ENCODE peak calls at places on chromosomes 13 and 19, in ten cellular contexts. One of them, this sample, is unnamed.
A peak's percentile ranks its signal among the peaks of the same experiment; 100 is the strongest.

GRCh38 chr19:19531951-19532805 is 3.5 kb downstream of the YJEFN3 start:
- DNase-seq in tibial artery: peak; percentile 88
- DNase-seq in A549: peak; percentile 41
- DNase-seq in fibroblast of lung: peak; percentile 51
- DNase-seq in AG04450: no peak
- DNase-seq in tibial nerve: peak; percentile 75
- DNase-seq in heart left ventricle: peak; percentile 72
- DNase-seq in colonic mucosa: peak; percentile 85
- DNase-seq in NB4: peak; percentile 76
- DNase-seq in bronchial epithelial cell: no peak
- DNase-seq in this sample: peak; percentile 85

GRCh38 chr13:41700790-41701310 is 243.5 kb downstream of the RGCC start:
- DNase-seq in tibial artery: no peak
- DNase-seq in A549: no peak
- DNase-seq in fibroblast of lung: peak; percentile 74
- DNase-seq in AG04450: peak; percentile 18
- DNase-seq in tibial nerve: no peak
- DNase-seq in heart left ventricle: peak; percentile 26
- DNase-seq in colonic mucosa: no peak
- DNase-seq in NB4: peak; percentile 45
- DNase-seq in bronchial epithelial cell: peak; percentile 35
- DNase-seq in this sample: no peak

GRCh38 chr19:31880283-31880682 is 465.1 kb upstream of the ZNF507 start:
- DNase-seq in tibial artery: no peak
- DNase-seq in A549: no peak
- DNase-seq in fibroblast of lung: no peak
- DNase-seq in AG04450: no peak
- DNase-seq in tibial nerve: no peak
- DNase-seq in heart left ventricle: peak; percentile 28
- DNase-seq in colonic mucosa: no peak
- DNase-seq in NB4: no peak
- DNase-seq in bronchial epithelial cell: no peak
- DNase-seq in this sample: peak; percentile 19

GRCh38 chr13:113862191-113862765 is 1.6 kb downstream of the GAS6 start:
- DNase-seq in tibial artery: peak; percentile 65
- DNase-seq in A549: no peak
- DNase-seq in fibroblast of lung: peak; percentile 28
- DNase-seq in AG04450: no peak
- DNase-seq in tibial nerve: no peak
- DNase-seq in heart left ventricle: no peak
- DNase-seq in colonic mucosa: peak; percentile 43
- DNase-seq in NB4: no peak
- DNase-seq in bronchial epithelial cell: no peak
- DNase-seq in this sample: no peak

GRCh38 chr19:2246801-2247361 is 2.2 kb upstream of the AMH start:
- DNase-seq in tibial artery: no peak
- DNase-seq in A549: no peak
- DNase-seq in fibroblast of lung: peak; percentile 57
- DNase-seq in AG04450: no peak
- DNase-seq in tibial nerve: no peak
- DNase-seq in heart left ventricle: peak; percentile 73
- DNase-seq in colonic mucosa: no peak
- DNase-seq in NB4: no peak
- DNase-seq in bronchial epithelial cell: no peak
- DNase-seq in this sample: peak; percentile 62

GRCh38 chr13:93227280-93227905 is 786 bp downstream of the GPC6 start:
- DNase-seq in tibial artery: peak; percentile 70
- DNase-seq in A549: no peak
- DNase-seq in fibroblast of lung: peak; percentile 67
- DNase-seq in AG04450: no peak
- DNase-seq in tibial nerve: peak; percentile 16
- DNase-seq in heart left ventricle: peak; percentile 22
- DNase-seq in colonic mucosa: no peak
- DNase-seq in NB4: no peak
- DNase-seq in bronchial epithelial cell: no peak
- DNase-seq in this sample: no peak

GRCh38 chr13:76644906-76645305 is 241.3 kb downstream of the KCTD12 start:
- DNase-seq in tibial artery: no peak
- DNase-seq in A549: no peak
- DNase-seq in fibroblast of lung: peak; percentile 22
- DNase-seq in AG04450: no peak
- DNase-seq in tibial nerve: no peak
- DNase-seq in heart left ventricle: no peak
- DNase-seq in colonic mucosa: no peak
- DNase-seq in NB4: no peak
- DNase-seq in bronchial epithelial cell: no peak
- DNase-seq in this sample: no peak

GRCh38 chr13:33937373-33938087 is 119.6 kb downstream of the RFC3 start:
- DNase-seq in tibial artery: no peak
- DNase-seq in A549: no peak
- DNase-seq in fibroblast of lung: no peak
- DNase-seq in AG04450: no peak
- DNase-seq in tibial nerve: no peak
- DNase-seq in heart left ventricle: no peak
- DNase-seq in colonic mucosa: no peak
- DNase-seq in NB4: no peak
- DNase-seq in bronchial epithelial cell: no peak
- DNase-seq in this sample: no peak

GRCh38 chr13:111961236-111961635 is 105.7 kb upstream of the SOX1 start:
- DNase-seq in tibial artery: no peak
- DNase-seq in A549: no peak
- DNase-seq in fibroblast of lung: no peak
- DNase-seq in AG04450: no peak
- DNase-seq in tibial nerve: no peak
- DNase-seq in heart left ventricle: no peak
- DNase-seq in colonic mucosa: no peak
- DNase-seq in NB4: no peak
- DNase-seq in bronchial epithelial cell: no peak
- DNase-seq in this sample: no peak

GRCh38 chr19:43474487-43474886 is 9.1 kb upstream of the LYPD3 start:
- DNase-seq in tibial artery: no peak
- DNase-seq in A549: no peak
- DNase-seq in fibroblast of lung: no peak
- DNase-seq in AG04450: no peak
- DNase-seq in tibial nerve: no peak
- DNase-seq in heart left ventricle: no peak
- DNase-seq in colonic mucosa: no peak
- DNase-seq in NB4: no peak
- DNase-seq in bronchial epithelial cell: no peak
- DNase-seq in this sample: no peak

GRCh38 chr13:20713751-20714150 is 10.3 kb downstream of the IL17D start:
- DNase-seq in tibial artery: peak; percentile 70
- DNase-seq in A549: no peak
- DNase-seq in fibroblast of lung: no peak
- DNase-seq in AG04450: no peak
- DNase-seq in tibial nerve: no peak
- DNase-seq in heart left ventricle: peak; percentile 59
- DNase-seq in colonic mucosa: no peak
- DNase-seq in NB4: peak; percentile 38
- DNase-seq in bronchial epithelial cell: no peak
- DNase-seq in this sample: no peak

GRCh38 chr13:20715340-20715732 is 11.8 kb downstream of the IL17D start:
- DNase-seq in tibial artery: no peak
- DNase-seq in A549: no peak
- DNase-seq in fibroblast of lung: no peak
- DNase-seq in AG04450: no peak
- DNase-seq in tibial nerve: no peak
- DNase-seq in heart left ventricle: no peak
- DNase-seq in colonic mucosa: no peak
- DNase-seq in NB4: no peak
- DNase-seq in bronchial epithelial cell: no peak
- DNase-seq in this sample: no peak

GRCh38 chr13:20713014-20713376 is 9.5 kb downstream of the IL17D start:
- DNase-seq in tibial artery: peak; percentile 67
- DNase-seq in A549: no peak
- DNase-seq in fibroblast of lung: no peak
- DNase-seq in AG04450: no peak
- DNase-seq in tibial nerve: no peak
- DNase-seq in heart left ventricle: no peak
- DNase-seq in colonic mucosa: no peak
- DNase-seq in NB4: no peak
- DNase-seq in bronchial epithelial cell: no peak
- DNase-seq in this sample: no peak

GRCh38 chr13:20714161-20714560 is 10.7 kb downstream of the IL17D start:
- DNase-seq in tibial artery: no peak
- DNase-seq in A549: no peak
- DNase-seq in fibroblast of lung: peak; percentile 39
- DNase-seq in AG04450: no peak
- DNase-seq in tibial nerve: no peak
- DNase-seq in heart left ventricle: no peak
- DNase-seq in colonic mucosa: no peak
- DNase-seq in NB4: no peak
- DNase-seq in bronchial epithelial cell: no peak
- DNase-seq in this sample: no peak

GRCh38 chr13:20714563-20715339 is 11.3 kb downstream of the IL17D start:
- DNase-seq in tibial artery: peak; percentile 86
- DNase-seq in A549: no peak
- DNase-seq in fibroblast of lung: peak; percentile 94
- DNase-seq in AG04450: peak; percentile 24
- DNase-seq in tibial nerve: peak; percentile 59
- DNase-seq in heart left ventricle: peak; percentile 67
- DNase-seq in colonic mucosa: no peak
- DNase-seq in NB4: no peak
- DNase-seq in bronchial epithelial cell: no peak
- DNase-seq in this sample: peak; percentile 68
- H3K4me3 ChIP-seq in tibial artery: peak overlapping the region; percentile 6
- H3K4me3 ChIP-seq in A549: no peak overlapping the region
- H3K4me3 ChIP-seq in fibroblast of lung: peak overlapping the region; percentile 6
- H3K4me3 ChIP-seq in AG04450: peak overlapping the region; percentile 21
- H3K4me3 ChIP-seq in tibial nerve: no peak overlapping the region
- H3K4me3 ChIP-seq in heart left ventricle: no peak overlapping the region
- H3K4me3 ChIP-seq in colonic mucosa: no peak overlapping the region
- H3K4me3 ChIP-seq in NB4: no peak overlapping the region
- H3K4me3 ChIP-seq in bronchial epithelial cell: no peak overlapping the region
- H3K4me3 ChIP-seq in this sample: peak overlapping the region; percentile 11

GRCh38 chr19:4059931-4060620 is 6.6 kb downstream of the ZBTB7A start:
- DNase-seq in tibial artery: peak; percentile 82
- DNase-seq in A549: no peak
- DNase-seq in fibroblast of lung: no peak
- DNase-seq in AG04450: no peak
- DNase-seq in tibial nerve: peak; percentile 58
- DNase-seq in heart left ventricle: peak; percentile 85
- DNase-seq in colonic mucosa: peak; percentile 90
- DNase-seq in NB4: peak; percentile 52
- DNase-seq in bronchial epithelial cell: peak; percentile 62
- DNase-seq in this sample: peak; percentile 73

GRCh38 chr19:4058696-4059492 is 7.8 kb downstream of the ZBTB7A start:
- DNase-seq in tibial artery: no peak
- DNase-seq in A549: no peak
- DNase-seq in fibroblast of lung: no peak
- DNase-seq in AG04450: no peak
- DNase-seq in tibial nerve: no peak
- DNase-seq in heart left ventricle: peak; percentile 50
- DNase-seq in colonic mucosa: peak; percentile 51
- DNase-seq in NB4: no peak
- DNase-seq in bronchial epithelial cell: no peak
- DNase-seq in this sample: no peak

GRCh38 chr19:4060621-4061177 is 6.0 kb downstream of the ZBTB7A start:
- DNase-seq in tibial artery: no peak
- DNase-seq in A549: no peak
- DNase-seq in fibroblast of lung: no peak
- DNase-seq in AG04450: no peak
- DNase-seq in tibial nerve: no peak
- DNase-seq in heart left ventricle: no peak
- DNase-seq in colonic mucosa: peak; percentile 58
- DNase-seq in NB4: no peak
- DNase-seq in bronchial epithelial cell: no peak
- DNase-seq in this sample: no peak

GRCh38 chr19:4057913-4058695 is 8.6 kb downstream of the ZBTB7A start:
- DNase-seq in tibial artery: peak; percentile 98
- DNase-seq in A549: peak; percentile 74
- DNase-seq in fibroblast of lung: peak; percentile 93
- DNase-seq in AG04450: peak; percentile 48
- DNase-seq in tibial nerve: peak; percentile 80
- DNase-seq in heart left ventricle: peak; percentile 93
- DNase-seq in colonic mucosa: peak; percentile 84
- DNase-seq in NB4: peak; percentile 90
- DNase-seq in bronchial epithelial cell: peak; percentile 77
- DNase-seq in this sample: peak; percentile 84

DNA sequence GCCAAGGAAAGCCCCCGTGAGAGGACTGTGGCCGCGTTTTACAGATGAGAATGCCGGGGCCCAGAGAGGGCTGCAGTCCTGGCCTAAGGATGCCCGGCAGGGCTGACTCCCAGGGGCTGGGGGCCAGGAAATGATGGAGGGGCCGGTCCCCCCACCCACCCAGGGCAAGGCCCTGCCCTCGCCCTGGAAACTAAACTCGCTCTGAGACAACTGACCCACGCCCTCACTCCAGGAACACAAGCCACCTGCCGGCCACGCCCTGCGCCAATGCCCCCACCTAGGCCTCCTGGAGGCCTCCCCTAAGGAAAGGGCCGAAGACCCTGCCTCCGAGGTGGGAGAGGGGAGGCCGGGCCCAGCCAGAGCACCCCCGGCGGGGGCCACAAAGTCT is 7.2 kb downstream of the ZBTB7A start:
- DNase-seq in tibial artery: no peak
- DNase-seq in A549: no peak
- DNase-seq in fibroblast of lung: no peak
- DNase-seq in AG04450: no peak
- DNase-seq in tibial nerve: no peak
- DNase-seq in heart left ventricle: no peak
- DNase-seq in colonic mucosa: peak; percentile 86
- DNase-seq in NB4: no peak
- DNase-seq in bronchial epithelial cell: no peak
- DNase-seq in this sample: no peak
- H3K4me3 ChIP-seq in tibial artery: peak overlapping the region; percentile 98
- H3K4me3 ChIP-seq in A549: no peak overlapping the region
- H3K4me3 ChIP-seq in fibroblast of lung: peak overlapping the region; percentile 45
- H3K4me3 ChIP-seq in AG04450: no peak overlapping the region
- H3K4me3 ChIP-seq in tibial nerve: peak overlapping the region; percentile 8
- H3K4me3 ChIP-seq in heart left ventricle: peak overlapping the region; percentile 49
- H3K4me3 ChIP-seq in colonic mucosa: peak overlapping the region; percentile 72
- H3K4me3 ChIP-seq in NB4: no peak overlapping the region
- H3K4me3 ChIP-seq in bronchial epithelial cell: peak overlapping the region; percentile 37
- H3K4me3 ChIP-seq in this sample: peak overlapping the region; percentile 96

GRCh38 chr19:17947815-17948473 is 15.1 kb downstream of the CCDC124 start:
- DNase-seq in tibial artery: peak; percentile 91
- DNase-seq in A549: peak; percentile 85
- DNase-seq in fibroblast of lung: peak; percentile 90
- DNase-seq in AG04450: peak; percentile 70
- DNase-seq in tibial nerve: peak; percentile 68
- DNase-seq in heart left ventricle: peak; percentile 93
- DNase-seq in colonic mucosa: peak; percentile 87
- DNase-seq in NB4: peak; percentile 91
- DNase-seq in bronchial epithelial cell: peak; percentile 66
- DNase-seq in this sample: peak; percentile 91
- H3K4me3 ChIP-seq in tibial artery: peak overlapping the region; percentile 92
- H3K4me3 ChIP-seq in A549: peak overlapping the region; percentile 52
- H3K4me3 ChIP-seq in fibroblast of lung: peak overlapping the region; percentile 61
- H3K4me3 ChIP-seq in AG04450: peak overlapping the region; percentile 61
- H3K4me3 ChIP-seq in tibial nerve: peak overlapping the region; percentile 48
- H3K4me3 ChIP-seq in heart left ventricle: peak overlapping the region; percentile 83
- H3K4me3 ChIP-seq in colonic mucosa: peak overlapping the region; percentile 67
- H3K4me3 ChIP-seq in NB4: peak overlapping the region; percentile 16
- H3K4me3 ChIP-seq in bronchial epithelial cell: peak overlapping the region; percentile 54
- H3K4me3 ChIP-seq in this sample: peak overlapping the region; percentile 89

DNA sequence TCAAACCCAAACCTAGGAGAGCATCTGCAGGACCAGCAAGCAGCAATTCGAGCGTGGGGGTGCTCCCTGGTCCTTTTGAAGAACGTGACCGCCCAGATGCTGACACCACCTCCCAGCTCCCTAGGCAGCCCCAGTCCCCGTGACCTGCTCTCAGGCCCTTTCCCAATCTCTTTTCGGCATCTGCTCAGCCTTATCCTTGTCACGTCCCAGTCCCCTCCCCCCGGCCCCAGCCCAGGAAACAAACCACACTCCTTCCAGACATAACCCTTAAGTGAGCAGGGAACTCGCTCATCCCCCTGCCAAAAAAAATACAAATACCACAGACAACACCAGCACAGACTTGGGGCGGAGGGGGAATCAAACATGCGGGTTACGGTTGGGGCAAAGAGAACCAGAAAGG is 3.3 kb downstream of the MLLT1 start:
- DNase-seq in tibial artery: peak; percentile 88
- DNase-seq in A549: no peak
- DNase-seq in fibroblast of lung: peak; percentile 87
- DNase-seq in AG04450: no peak
- DNase-seq in tibial nerve: peak; percentile 59
- DNase-seq in heart left ventricle: no peak
- DNase-seq in colonic mucosa: peak; percentile 53
- DNase-seq in NB4: no peak
- DNase-seq in bronchial epithelial cell: no peak
- DNase-seq in this sample: peak; percentile 53
- H3K4me3 ChIP-seq in tibial artery: peak overlapping the region; percentile 2
- H3K4me3 ChIP-seq in A549: no peak overlapping the region
- H3K4me3 ChIP-seq in fibroblast of lung: peak overlapping the region; percentile 91
- H3K4me3 ChIP-seq in AG04450: peak overlapping the region; percentile 25
- H3K4me3 ChIP-seq in tibial nerve: no peak overlapping the region
- H3K4me3 ChIP-seq in heart left ventricle: no peak overlapping the region
- H3K4me3 ChIP-seq in colonic mucosa: no peak overlapping the region
- H3K4me3 ChIP-seq in NB4: no peak overlapping the region
- H3K4me3 ChIP-seq in bronchial epithelial cell: no peak overlapping the region
- H3K4me3 ChIP-seq in this sample: peak overlapping the region; percentile 6

This sample was measured in left ventricle myocardium inferior.